ENCODE peak calls at places on chromosome 20, in ten cellular contexts. P, N, Y, J, X, Q, C, I, T and L are unnamed samples.

GRCh38 chr20:49393803-49394202 is 88.7 kb downstream of the KCNB1 start:
- DNase-seq in P (no peak), N (no peak), Y (no peak), J (no peak), X (no peak), Q (no peak), C (no peak), I (no peak), T (no peak), L (no peak)

GRCh38 chr20:52001999-52002666 is 189.4 kb downstream of the ZFP64 start:
- DNase-seq in P (no peak), N (no peak), Y (no peak), J (no peak), X (no peak), Q (no peak), C (peak; percentile 68), I (no peak), T (no peak), L (no peak)

GRCh38 chr20:48769111-48769879 is 58.5 kb downstream of the PREX1 start:
- DNase-seq in P (no peak), N (no peak), Y (no peak), J (no peak), X (peak; percentile 33), Q (peak; percentile 72), C (no peak), I (no peak), T (peak; percentile 41), L (no peak)

GRCh38 chr20:33000802-33001466 is 3.3 kb downstream of the SUN5 start:
- DNase-seq in P (no peak), N (no peak), Y (no peak), J (no peak), X (no peak), Q (no peak), C (no peak), I (no peak), T (no peak), L (no peak)

GRCh38 chr20:44069203-44069931 is 117.6 kb downstream of the JPH2 start:
- DNase-seq in P (no peak), N (no peak), Y (peak; percentile 69), J (no peak), X (peak; percentile 30), Q (peak; percentile 78), C (no peak), I (no peak), T (no peak), L (no peak)

GRCh38 chr20:13008761-13009681 is at the start of gene SPTLC3:
- DNase-seq in P (no peak), N (peak; percentile 41), Y (no peak), J (peak; percentile 25), X (peak; percentile 48), Q (no peak), C (peak; percentile 61), I (peak; percentile 66), T (peak; percentile 68), L (peak; percentile 53)

GRCh38 chr20:13765299-13765698 is 19.4 kb downstream of the ESF1 start:
- DNase-seq in P (no peak), N (no peak), Y (no peak), J (no peak), X (no peak), Q (no peak), C (no peak), I (no peak), T (peak; percentile 17), L (no peak)

GRCh38 chr20:32449057-32449889 is 91.1 kb downstream of the ASXL1 start:
- DNase-seq in P (no peak), N (no peak), Y (no peak), J (no peak), X (no peak), Q (no peak), C (no peak), I (no peak), T (no peak), L (no peak)

GRCh38 chr20:40938020-40938419 is 90.6 kb upstream of the TOP1 start:
- DNase-seq in P (no peak), N (no peak), Y (no peak), J (no peak), X (no peak), Q (no peak), C (no peak), I (no peak), T (no peak), L (no peak)

GRCh38 chr20:13226367-13226766 is 5.3 kb downstream of the ISM1 start:
- DNase-seq in P (no peak), N (no peak), Y (no peak), J (no peak), X (no peak), Q (no peak), C (no peak), I (no peak), T (no peak), L (no peak)

GRCh38 chr20:19817017-19817416 is 59.0 kb downstream of the RIN2 start:
- DNase-seq in P (no peak), N (peak; percentile 84), Y (peak; percentile 22), J (no peak), X (no peak), Q (no peak), C (peak; percentile 96), I (peak; percentile 94), T (peak; percentile 88), L (peak; percentile 52)

GRCh38 chr20:46011631-46012482 is 3.1 kb downstream of the MMP9 start:
- DNase-seq in P (peak; percentile 67), N (no peak), Y (peak; percentile 36), J (no peak), X (peak; percentile 48), Q (no peak), C (peak; percentile 27), I (no peak), T (peak; percentile 25), L (no peak)

GRCh38 chr20:46009847-46010246 is 1.1 kb downstream of the MMP9 start:
- DNase-seq in P (no peak), N (no peak), Y (no peak), J (no peak), X (no peak), Q (no peak), C (no peak), I (no peak), T (no peak), L (no peak)

GRCh38 chr20:46012926-46013825 is 4.5 kb downstream of the MMP9 start:
- DNase-seq in P (no peak), N (no peak), Y (no peak), J (no peak), X (no peak), Q (no peak), C (no peak), I (no peak), T (no peak), L (no peak)

GRCh38 chr20:46007671-46008070 is 1.0 kb upstream of the MMP9 start:
- DNase-seq in P (no peak), N (no peak), Y (no peak), J (no peak), X (no peak), Q (no peak), C (no peak), I (no peak), T (no peak), L (no peak)

DNA sequence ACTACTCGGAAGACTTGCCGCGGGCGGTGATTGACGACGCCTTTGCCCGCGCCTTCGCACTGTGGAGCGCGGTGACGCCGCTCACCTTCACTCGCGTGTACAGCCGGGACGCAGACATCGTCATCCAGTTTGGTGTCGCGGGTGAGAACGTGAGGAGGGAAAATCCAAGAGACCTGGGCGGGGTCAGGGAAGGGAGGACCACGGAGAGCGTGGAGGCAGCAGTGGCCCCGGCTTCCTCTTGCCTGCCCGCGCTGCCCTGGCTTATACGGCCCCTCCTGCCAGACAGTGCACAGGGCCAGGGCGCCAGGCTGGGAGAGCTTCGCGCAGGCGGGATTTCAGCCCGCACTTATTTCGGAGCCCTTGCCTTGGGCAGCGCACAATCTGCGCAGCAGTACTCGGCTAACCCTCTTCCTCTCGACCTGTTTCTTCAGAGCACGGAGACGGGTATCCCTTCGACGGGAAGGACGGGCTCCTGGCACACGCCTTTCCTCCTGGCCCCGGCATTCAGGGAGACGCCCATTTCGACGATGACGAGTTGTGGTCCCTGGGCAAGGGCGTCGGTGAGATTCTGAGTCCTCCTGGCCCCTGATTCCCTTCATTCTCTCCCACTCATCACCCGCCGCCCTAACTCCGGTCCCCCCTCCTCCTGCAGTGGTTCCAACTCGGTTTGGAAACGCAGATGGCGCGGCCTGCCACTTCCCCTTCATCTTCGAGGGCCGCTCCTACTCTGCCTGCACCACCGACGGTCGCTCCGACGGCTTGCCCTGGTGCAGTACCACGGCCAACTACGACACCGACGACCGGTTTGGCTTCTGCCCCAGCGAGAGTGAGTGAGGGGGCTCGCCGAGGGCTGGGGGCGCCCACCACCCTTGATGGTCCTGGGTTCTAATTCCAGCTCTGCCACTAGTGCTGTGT is 2.0 kb downstream of the MMP9 start:
- DNase-seq in P (no peak), N (no peak), Y (no peak), J (no peak), X (no peak), Q (no peak), C (no peak), I (no peak), T (no peak), L (no peak)
- H3K4me3 ChIP-seq in P (no peak overlapping the region), N (no peak overlapping the region), Y (peak overlapping the region; percentile 6), J (no peak overlapping the region), X (no peak overlapping the region), Q (peak overlapping the region; percentile 24), C (no peak overlapping the region), I (no peak overlapping the region), T (no peak overlapping the region), L (no peak overlapping the region)

GRCh38 chr20:21177767-21178166 is 51.9 kb downstream of the KIZ start:
- DNase-seq in P (no peak), N (no peak), Y (no peak), J (no peak), X (no peak), Q (no peak), C (no peak), I (no peak), T (no peak), L (no peak)
- TF ChIP-seq CTCF in P (no peak), N (no peak), Y (no peak), J (no peak), X (no peak), Q (no peak), C (no peak), I (no peak), T (no peak), L (no peak)

GRCh38 chr20:53660947-53661381 is 67.3 kb upstream of the ZNF217 start:
- DNase-seq in P (no peak), N (no peak), Y (no peak), J (peak; percentile 29), X (no peak), Q (no peak), C (no peak), I (no peak), T (peak; percentile 22), L (no peak)
- H3K4me3 ChIP-seq in P (no peak overlapping the region), N (no peak overlapping the region), Y (no peak overlapping the region), J (no peak overlapping the region), X (no peak overlapping the region), Q (peak overlapping the region; percentile 61), C (no peak overlapping the region), I (no peak overlapping the region), T (no peak overlapping the region), L (no peak overlapping the region)

DNA sequence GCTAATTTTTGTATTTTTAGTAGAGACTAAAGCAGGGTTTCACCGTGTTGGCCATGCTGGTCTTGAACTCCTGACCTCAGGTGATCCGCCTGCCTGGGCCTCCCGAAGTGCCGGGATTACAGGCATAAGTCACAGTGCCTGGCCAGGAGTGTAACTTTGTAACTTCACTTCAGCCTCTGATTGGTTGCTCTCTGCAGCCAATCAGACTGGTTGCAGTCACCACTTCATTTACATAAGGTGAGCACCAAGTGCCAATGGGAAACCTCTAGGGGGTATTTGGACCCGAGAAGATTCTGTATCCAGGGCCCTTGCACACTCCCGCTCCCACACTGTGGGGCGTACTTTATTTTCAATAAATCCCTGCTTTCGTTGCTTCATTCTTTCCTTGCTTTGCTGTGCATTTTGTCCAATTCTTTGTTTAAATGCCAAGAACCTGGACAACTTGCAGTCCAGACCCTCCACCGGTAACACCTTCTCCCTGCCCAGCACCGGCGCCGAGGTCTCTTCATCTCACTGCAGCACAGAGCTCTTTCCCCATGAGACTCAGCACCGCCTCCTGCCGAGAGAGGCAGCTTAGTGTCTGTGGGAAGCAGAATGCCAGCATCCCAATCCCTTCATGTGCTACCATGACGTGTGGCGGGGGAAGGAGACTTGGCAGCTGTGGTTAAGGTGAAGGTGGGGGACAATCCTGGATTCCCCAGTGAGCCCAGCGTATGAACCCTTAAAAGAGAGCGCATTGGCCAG is 14.0 kb upstream of the MRGBP start:
- DNase-seq in P (peak; percentile 86), N (no peak), Y (no peak), J (no peak), X (no peak), Q (no peak), C (no peak), I (no peak), T (no peak), L (no peak)
- TF ChIP-seq CTCF in P (peak; percentile 78), N (peak; percentile 14), Y (no peak), J (no peak), X (no peak), Q (no peak), C (peak; percentile 39), I (no peak), T (peak; percentile 52), L (peak; percentile 7)